ENCODE peak calls at places on chromosomes 12 and 14, in six cellular contexts. S is hepatocyte, C is psoas muscle, V is mesendoderm, Z is IMR-90, W is transverse colon. G is an unnamed sample.

GRCh38 chr14:61535032-61535431 is 160.3 kb upstream of the HIF1A start:
- DNase-seq in S (no peak), C (no peak), V (no peak), Z (peak; percentile 58), W (no peak), G (no peak)

GRCh38 chr14:24438198-24439095 is 4.1 kb downstream of the SDR39U1 start:
- DNase-seq in S (no peak), C (no peak), V (no peak), Z (no peak), W (no peak), G (no peak)

GRCh38 chr12:19010726-19011125 is 118.8 kb upstream of the PLEKHA5 start:
- DNase-seq in S (no peak), C (no peak), V (no peak), Z (no peak), W (no peak), G (peak; percentile 53)

GRCh38 chr12:120902846-120903381 is 1.2 kb downstream of the SPPL3 start:
- DNase-seq in S (no peak), C (no peak), V (no peak), Z (no peak), W (no peak), G (no peak)

GRCh38 chr14:54267172-54267571 is 129.6 kb upstream of the CDKN3 start:
- DNase-seq in S (no peak), C (no peak), V (peak; percentile 59), Z (no peak), W (no peak), G (no peak)

GRCh38 chr12:119704065-119704747 is 36.3 kb downstream of the PRKAB1 start:
- DNase-seq in S (no peak), C (peak; percentile 68), V (no peak), Z (peak; percentile 50), W (no peak), G (no peak)

GRCh38 chr14:104924421-104925213 is at the start of gene PLD4:
- DNase-seq in S (no peak), C (no peak), V (no peak), Z (no peak), W (no peak), G (no peak)

GRCh38 chr12:80040075-80040738 is 59.1 kb upstream of the OTOGL start:
- DNase-seq in S (no peak), C (no peak), V (no peak), Z (peak; percentile 49), W (no peak), G (no peak)

GRCh38 chr12:102427542-102427923 is 52.8 kb downstream of the IGF1 start:
- DNase-seq in S (no peak), C (peak; percentile 75), V (no peak), Z (no peak), W (no peak), G (no peak)

GRCh38 chr12:108575199-108575912 is 13.0 kb downstream of the ISCU start:
- DNase-seq in S (no peak), C (no peak), V (no peak), Z (no peak), W (peak; percentile 1), G (peak; percentile 17)

GRCh38 chr12:28933864-28934527 is 215.1 kb upstream of the FAR2 start:
- DNase-seq in S (no peak), C (no peak), V (no peak), Z (peak; percentile 28), W (no peak), G (no peak)

GRCh38 chr12:63862187-63863107 is 17.9 kb downstream of the SRGAP1 start:
- DNase-seq in S (peak; percentile 70), C (no peak), V (peak; percentile 45), Z (no peak), W (peak; percentile 76), G (peak; percentile 68)

GRCh38 chr12:90037740-90038139 is 329.1 kb upstream of the ATP2B1 start:
- DNase-seq in S (no peak), C (no peak), V (no peak), Z (peak; percentile 51), W (no peak), G (no peak)

GRCh38 chr14:68593806-68594536 is 198.9 kb downstream of the ZFP36L1 start:
- DNase-seq in S (peak; percentile 58), C (no peak), V (no peak), Z (peak; percentile 45), W (no peak), G (peak; percentile 50)

GRCh38 chr12:89856431-89856830 is 147.8 kb upstream of the ATP2B1 start:
- DNase-seq in S (no peak), C (no peak), V (no peak), Z (peak; percentile 72), W (no peak), G (no peak)

GRCh38 chr14:38078393-38078792 is 129.3 kb upstream of the SSTR1 start:
- DNase-seq in S (no peak), C (no peak), V (no peak), Z (no peak), W (peak; percentile 12), G (no peak)

GRCh38 chr12:65741662-65742480 is 82.4 kb upstream of the HMGA2 start:
- DNase-seq in S (peak; percentile 59), C (no peak), V (peak; percentile 89), Z (peak; percentile 51), W (peak; percentile 10), G (peak; percentile 96)

GRCh38 chr14:65377576-65377975 is 35.0 kb upstream of the FUT8 start:
- DNase-seq in S (no peak), C (no peak), V (no peak), Z (peak; percentile 17), W (no peak), G (no peak)

GRCh38 chr12:57894577-57895292 is 46.6 kb upstream of the ATP23 start:
- DNase-seq in S (no peak), C (no peak), V (no peak), Z (no peak), W (no peak), G (peak; percentile 56)

GRCh38 chr14:102078344-102078743 is 8.5 kb downstream of the HSP90AA1 start:
- DNase-seq in S (no peak), C (peak; percentile 34), V (no peak), Z (no peak), W (no peak), G (no peak)

GRCh38 chr12:7666595-7666994 is 887 bp upstream of the APOBEC1 start:
- DNase-seq in S (peak; percentile 68), C (no peak), V (no peak), Z (no peak), W (no peak), G (no peak)

GRCh38 chr12:121252712-121253345 is 42.9 kb downstream of the P2RX4 start:
- DNase-seq in S (no peak), C (no peak), V (peak; percentile 41), Z (no peak), W (no peak), G (peak; percentile 77)

GRCh38 chr12:288687-289086 is 26.1 kb upstream of the SLC6A13 start:
- DNase-seq in S (no peak), C (no peak), V (no peak), Z (peak; percentile 86), W (no peak), G (no peak)

GRCh38 chr12:31019561-31020308 is 53.9 kb upstream of the DDX11 start:
- DNase-seq in S (no peak), C (no peak), V (no peak), Z (no peak), W (no peak), G (peak; percentile 37)

DNA sequence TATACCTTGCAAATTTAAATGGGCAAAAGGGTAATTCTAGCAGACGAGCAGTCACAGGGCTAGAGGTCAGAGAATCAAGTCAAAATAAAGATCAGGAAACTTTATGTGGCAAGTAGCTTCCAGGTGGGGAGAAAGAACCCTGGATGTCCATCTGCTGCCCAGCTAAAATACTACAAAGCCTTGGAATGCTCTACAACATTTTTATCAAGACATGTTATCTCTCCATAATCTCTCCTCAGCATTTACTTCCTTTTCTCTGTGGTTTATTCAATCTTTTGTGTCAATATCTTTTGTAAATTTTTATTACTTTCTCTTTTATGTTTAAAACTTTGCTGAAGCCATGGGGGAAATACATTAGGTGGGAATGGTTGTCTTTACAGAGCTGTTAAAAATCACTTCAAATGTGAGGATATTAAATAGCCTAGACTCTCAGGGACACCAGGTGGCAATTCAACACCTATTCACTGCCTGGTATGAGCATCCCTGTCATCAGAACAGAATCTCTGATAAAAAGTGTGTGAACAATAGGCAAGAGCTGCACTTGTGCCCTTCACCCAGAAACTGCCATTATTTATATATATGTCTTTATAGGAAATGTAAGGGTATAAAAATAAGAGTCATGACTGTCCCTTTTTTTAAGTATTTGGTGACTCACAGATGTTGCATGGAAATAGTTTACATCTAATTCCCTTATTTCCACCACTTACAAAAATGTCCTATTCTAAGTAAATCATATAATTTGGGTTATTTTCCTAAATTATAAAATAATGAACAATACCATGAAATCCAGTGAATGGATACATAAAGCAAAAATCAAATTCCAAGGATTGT is 152.9 kb downstream of the EPS8 start:
- DNase-seq in S (no peak), C (no peak), V (peak; percentile 78), Z (no peak), W (no peak), G (peak; percentile 61)
- H3K4me1 ChIP-seq in S (peaks cover 4% of the 10 kb centered on the region), C (no peaks in the 10 kb centered on the region), V (peaks cover 7% of the 10 kb centered on the region), Z (peaks cover 20% of the 10 kb centered on the region), W (peaks cover 4% of the 10 kb centered on the region), G (peaks cover 12% of the 10 kb centered on the region)

DNA sequence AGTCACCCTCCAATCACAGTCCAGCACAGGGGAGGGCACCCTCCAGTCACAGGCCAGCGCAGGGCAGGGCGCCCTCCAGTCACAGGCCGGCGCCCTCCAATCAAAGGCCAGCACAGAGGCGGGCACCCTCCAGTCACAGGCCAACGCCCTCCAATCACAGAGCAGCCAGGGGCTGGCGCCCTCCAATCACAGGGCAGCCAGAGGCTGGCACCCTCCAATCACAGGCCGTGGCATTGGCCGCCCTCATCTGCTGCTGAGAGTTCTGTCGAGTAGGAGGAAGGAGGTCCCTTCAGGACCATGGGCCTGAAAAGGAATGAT is 26.6 kb downstream of the DDX51 start:
- DNase-seq in S (no peak), C (no peak), V (peak; percentile 57), Z (no peak), W (no peak), G (peak; percentile 84)
- H3K4me1 ChIP-seq in S (no peaks in the 10 kb centered on the region), C (no peaks in the 10 kb centered on the region), V (no peaks in the 10 kb centered on the region), Z (no peaks in the 10 kb centered on the region), W (no peaks in the 10 kb centered on the region), G (no peaks in the 10 kb centered on the region)

GRCh38 chr12:122402264-122402663 is 20.2 kb downstream of the CLIP1 start:
- DNase-seq in S (no peak), C (no peak), V (no peak), Z (no peak), W (no peak), G (no peak)
- H3K4me1 ChIP-seq in S (peaks cover 23% of the 10 kb centered on the region), C (peaks cover 64% of the 10 kb centered on the region), V (peaks cover 2% of the 10 kb centered on the region), Z (peaks cover 10% of the 10 kb centered on the region), W (peaks cover 42% of the 10 kb centered on the region), G (peaks cover 8% of the 10 kb centered on the region)

GRCh38 chr12:53625373-53625945 is 723 bp downstream of the ATF7 start:
- DNase-seq in S (no peak), C (no peak), V (no peak), Z (no peak), W (no peak), G (no peak)
- H3K4me1 ChIP-seq in S (peaks cover 21% of the 10 kb centered on the region), C (peaks cover 42% of the 10 kb centered on the region), V (peaks cover 8% of the 10 kb centered on the region), Z (peaks cover 4% of the 10 kb centered on the region), W (peaks cover 49% of the 10 kb centered on the region), G (peaks cover 6% of the 10 kb centered on the region)